ENCODE peak calls at places on chromosome 21, in six cellular contexts. N, D, B, H, G and T are unnamed samples.

GRCh38 chr21:16841917-16842316 is 670.9 kb upstream of the CXADR start:
- DNase-seq in D (no peak), H (no peak), N (no peak), B (no peak), G (no peak), T (no peak)

GRCh38 chr21:16194851-16195251 is 465.1 kb downstream of the USP25 start:
- DNase-seq in B (no peak), D (no peak), N (no peak), G (no peak), H (no peak), T (no peak)

GRCh38 chr21:31802331-31802730 is 70.4 kb upstream of the SCAF4 start:
- DNase-seq in B (no peak), D (no peak), H (no peak), G (no peak), N (no peak), T (no peak)

GRCh38 chr21:17793675-17794123 is 25.5 kb downstream of the C21orf91 start:
- DNase-seq in B (no peak), G (no peak), N (no peak), H (no peak), D (no peak), T (no peak)

GRCh38 chr21:15272591-15272990 is 207.8 kb upstream of the NRIP1 start:
- DNase-seq in H (no peak), G (no peak), B (no peak), N (no peak), D (no peak), T (no peak)

GRCh38 chr21:26707241-26707640 is 134.2 kb upstream of the CYYR1 start:
- DNase-seq in G (no peak), H (no peak), N (no peak), D (no peak), B (no peak), T (no peak)

GRCh38 chr21:28822882-28823335 is 169.8 kb downstream of the LTN1 start:
- DNase-seq in D (no peak), H (no peak), N (no peak), B (no peak), G (no peak), T (peak)

GRCh38 chr21:37877171-37877570 is 39.1 kb downstream of the KCNJ6 start:
- DNase-seq in N (no peak), G (no peak), H (no peak), D (no peak), B (no peak), T (no peak)

GRCh38 chr21:15520811-15521643 is 208.8 kb upstream of the USP25 start:
- DNase-seq in H (no peak), B (no peak), D (no peak), N (no peak), G (no peak), T (no peak)

GRCh38 chr21:15839026-15839425 is 109.2 kb downstream of the USP25 start:
- DNase-seq in D (no peak), N (no peak), H (no peak), G (no peak), B (no peak), T (no peak)

DNA sequence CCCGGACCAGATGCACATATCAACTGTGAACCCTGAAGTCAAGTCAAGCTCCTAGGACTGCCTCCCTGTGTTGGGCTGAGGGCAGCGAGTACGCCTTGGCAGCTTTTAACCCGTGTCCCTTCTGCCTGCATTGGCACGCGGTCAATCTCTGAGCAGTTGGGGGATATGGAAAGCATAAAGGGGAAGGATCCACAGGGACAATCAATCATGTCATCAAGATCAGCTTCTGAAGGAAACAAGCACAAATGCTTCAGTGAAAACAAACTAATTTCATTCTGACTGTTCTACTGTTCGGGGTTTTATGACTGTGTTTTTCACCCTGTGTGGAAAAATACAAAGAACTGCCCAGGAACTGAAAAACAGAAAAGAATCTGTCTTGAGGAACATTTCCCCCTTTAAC is 106.2 kb downstream of the RUNX1 start:
- DNase-seq in N (no peak), B (no peak), H (no peak), G (no peak), D (no peak), T (no peak)
- TF ChIP-seq POLR2AphosphoS5 in N (no peak), B (no peak), H (no peak), G (no peak), D (no peak), T (no peak)

GRCh38 chr21:33495743-33496142 is 4.2 kb upstream of the DNAJC28 start:
- DNase-seq in H (no peak), G (no peak), D (no peak), B (no peak), N (no peak), T (no peak)
- TF ChIP-seq POLR2AphosphoS5 in H (no peak), G (no peak), D (no peak), B (no peak), N (no peak), T (no peak)

DNA sequence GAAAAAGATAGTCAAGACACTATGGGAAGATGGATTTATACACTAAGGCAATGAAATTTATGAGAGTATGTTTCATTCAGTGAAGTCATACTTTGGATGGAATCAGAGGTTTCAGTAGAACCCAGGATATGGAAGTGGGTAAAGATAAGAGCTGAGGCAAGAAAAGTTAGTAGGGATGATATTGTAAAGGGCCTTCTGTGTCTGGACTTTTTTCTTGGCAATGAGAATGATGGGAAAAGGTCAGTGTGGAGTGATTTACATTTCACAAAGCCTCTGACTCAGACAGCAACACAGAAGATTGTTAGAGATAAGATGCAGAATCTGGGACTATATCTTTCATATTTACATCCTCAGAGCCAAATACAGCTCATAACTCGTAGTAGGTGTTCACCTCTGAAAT is 32.1 kb downstream of the SH3BGR start:
- DNase-seq in N (no peak), B (no peak), D (no peak), G (no peak), H (no peak), T (no peak)
- TF ChIP-seq POLR2AphosphoS5 in N (no peak), B (no peak), D (no peak), G (no peak), H (no peak), T (no peak)

GRCh38 chr21:41761211-41762181 is 5.4 kb downstream of the RIPK4 start:
- DNase-seq in B (no peak), D (no peak), H (peak), N (no peak), G (no peak), T (peak)
- TF ChIP-seq POLR2AphosphoS5 in B (no peak), D (no peak), H (no peak), N (no peak), G (no peak), T (no peak)

GRCh38 chr21:45313682-45314081 is 26.0 kb upstream of the POFUT2 start:
- DNase-seq in G (no peak), B (no peak), N (no peak), H (no peak), D (no peak), T (no peak)
- TF ChIP-seq POLR2AphosphoS5 in G (no peak), B (no peak), N (no peak), H (no peak), D (no peak), T (no peak)